ENCODE peak calls at places on chromosomes 16 and 17, in six cellular contexts. D is A549, B is uterus, P is ovary, O is HCT116, C is suprapubic skin. E is an unnamed sample.

GRCh38 chr17:57109393-57110151 is 24.5 kb downstream of the AKAP1 start:
- DNase-seq in D (no peak), B (no peak), P (peak; percentile 52), O (no peak), C (no peak), E (no peak)

GRCh38 chr17:39094607-39095308 is 56.7 kb downstream of the PLXDC1 start:
- DNase-seq in D (no peak), B (no peak), P (no peak), O (no peak), C (no peak), E (no peak)

GRCh38 chr16:49599281-49599680 is 225.7 kb downstream of the C16orf78 start:
- DNase-seq in D (no peak), B (no peak), P (no peak), O (no peak), C (no peak), E (no peak)

GRCh38 chr17:73205326-73205980 is 12.6 kb downstream of the COG1 start:
- DNase-seq in D (no peak), B (no peak), P (no peak), O (no peak), C (no peak), E (no peak)

GRCh38 chr16:65249768-65250167 is 127.9 kb upstream of the CDH11 start:
- DNase-seq in D (no peak), B (peak; percentile 69), P (peak; percentile 85), O (no peak), C (peak; percentile 64), E (peak; percentile 91)

GRCh38 chr16:20942271-20942670 is 41.7 kb downstream of the LYRM1 start:
- DNase-seq in D (no peak), B (no peak), P (no peak), O (no peak), C (no peak), E (no peak)

GRCh38 chr16:75207831-75208230 is 870 bp upstream of the CTRB2 start:
- DNase-seq in D (no peak), B (no peak), P (no peak), O (no peak), C (no peak), E (no peak)

GRCh38 chr17:62189377-62189776 is 124.3 kb upstream of the MED13 start:
- DNase-seq in D (no peak), B (no peak), P (no peak), O (no peak), C (no peak), E (no peak)

GRCh38 chr17:57946798-57947358 is 8.3 kb downstream of the CUEDC1 start:
- DNase-seq in D (peak; percentile 83), B (peak; percentile 58), P (peak; percentile 54), O (no peak), C (no peak), E (no peak)

GRCh38 chr17:77778636-77779524 is 179.6 kb upstream of the TNRC6C start:
- DNase-seq in D (no peak), B (peak; percentile 44), P (peak; percentile 44), O (no peak), C (no peak), E (no peak)

GRCh38 chr17:34797724-34798123 is 163.5 kb downstream of the CCT6B start:
- DNase-seq in D (peak; percentile 31), B (no peak), P (no peak), O (no peak), C (no peak), E (no peak)

GRCh38 chr16:2372684-2373083 is 32.2 kb upstream of the ABCA3 start:
- DNase-seq in D (no peak), B (no peak), P (no peak), O (no peak), C (no peak), E (no peak)

GRCh38 chr17:39591958-39592954 is 15.5 kb downstream of the NEUROD2 start:
- DNase-seq in D (no peak), B (no peak), P (no peak), O (peak; percentile 13), C (no peak), E (no peak)

GRCh38 chr17:39845052-39845976 is 18.8 kb downstream of the IKZF3 start:
- DNase-seq in D (no peak), B (no peak), P (no peak), O (no peak), C (no peak), E (no peak)

GRCh38 chr17:58043221-58044181 is 36.5 kb upstream of the SRSF1 start:
- DNase-seq in D (no peak), B (no peak), P (no peak), O (no peak), C (no peak), E (no peak)

DNA sequence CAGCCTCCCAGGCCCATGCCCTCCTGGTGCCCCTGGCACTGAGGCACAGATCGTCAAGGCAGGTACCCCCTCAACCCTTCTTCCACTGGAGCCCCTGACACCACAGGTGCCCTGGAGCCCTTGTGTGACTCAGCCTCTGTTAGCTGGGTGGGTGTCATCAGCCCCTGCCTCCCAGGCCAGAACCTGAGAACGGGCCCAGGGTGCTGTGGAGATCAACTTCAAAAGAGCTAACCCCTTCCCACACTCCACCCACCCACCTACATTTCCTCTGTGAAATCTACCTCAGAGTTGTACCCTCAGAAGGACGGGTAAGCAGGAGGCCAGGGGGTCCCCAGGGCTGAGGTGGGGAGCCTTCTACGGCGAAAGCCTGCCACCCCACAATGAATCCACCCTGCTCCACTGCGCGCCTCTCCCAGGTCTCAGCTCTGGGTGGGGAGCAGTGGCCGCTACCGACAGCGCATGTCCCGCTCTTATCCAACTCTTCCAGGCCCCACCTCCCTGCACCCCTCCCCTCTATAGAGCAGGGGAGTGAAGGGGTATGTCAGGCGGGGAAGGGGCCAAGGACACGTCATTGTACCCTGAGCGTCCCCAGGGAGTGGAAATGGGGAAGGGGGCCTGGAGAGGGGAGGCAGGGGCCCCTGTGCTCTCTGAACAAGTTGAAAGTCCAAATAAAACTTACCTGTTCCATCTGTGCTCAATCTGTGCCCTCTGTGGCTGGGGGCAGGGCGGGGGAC is 17.6 kb downstream of the TBKBP1 start:
- DNase-seq in D (no peak), B (no peak), P (no peak), O (no peak), C (no peak), E (no peak)
- H3K4me1 ChIP-seq in D (no peaks in the 10 kb centered on the region), B (no peaks in the 10 kb centered on the region), P (no peaks in the 10 kb centered on the region), O (peaks cover 4% of the 10 kb centered on the region), C (peaks cover 9% of the 10 kb centered on the region), E (peaks cover 24% of the 10 kb centered on the region)

GRCh38 chr17:7179317-7180254 is at the start of gene ASGR1:
- DNase-seq in D (no peak), B (no peak), P (no peak), O (no peak), C (no peak), E (no peak)
- TF ChIP-seq POLR2A in D (no peak), B (no peak), P (no peak), O (no peak), C (no peak), E (no peak)

DNA sequence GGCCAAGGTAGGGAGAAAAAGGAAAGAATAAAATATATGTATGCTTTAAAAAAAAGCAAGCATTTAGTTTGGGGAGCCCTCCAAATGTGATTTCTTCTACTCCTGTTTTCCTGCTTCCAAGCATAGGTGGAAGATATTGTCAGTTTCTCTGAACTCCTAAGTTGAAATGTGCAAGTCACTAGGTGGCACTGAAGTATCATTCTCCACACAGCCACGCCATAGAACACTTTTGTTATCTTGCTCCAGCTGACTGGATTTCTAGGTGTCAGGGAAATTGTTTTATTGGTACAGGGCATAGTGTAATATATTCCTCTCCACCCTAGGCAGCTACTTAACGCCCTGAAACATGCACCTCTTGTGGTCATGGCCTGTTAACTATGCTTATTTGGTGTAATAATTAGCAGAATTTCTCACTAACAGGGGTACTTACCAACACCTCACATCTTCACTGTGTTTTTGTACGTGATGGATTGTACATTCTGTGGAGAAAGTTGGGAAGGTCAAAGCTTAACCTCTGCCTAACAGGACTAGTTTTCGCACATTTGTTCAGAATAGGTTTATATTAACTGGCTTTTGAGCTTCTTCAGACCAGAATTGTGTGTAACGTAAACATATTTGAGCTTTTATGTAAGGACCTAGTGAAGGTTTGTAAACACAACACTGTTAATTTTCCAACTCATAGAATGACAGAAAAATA is 69.3 kb downstream of the FTO start:
- DNase-seq in D (peak; percentile 51), B (no peak), P (no peak), O (no peak), C (no peak), E (no peak)
- H3K4me1 ChIP-seq in D (peaks cover 79% of the 10 kb centered on the region), B (no peaks in the 10 kb centered on the region), P (peaks cover 7% of the 10 kb centered on the region), O (peaks cover 32% of the 10 kb centered on the region), C (peaks cover 83% of the 10 kb centered on the region), E (peaks cover 85% of the 10 kb centered on the region)

DNA sequence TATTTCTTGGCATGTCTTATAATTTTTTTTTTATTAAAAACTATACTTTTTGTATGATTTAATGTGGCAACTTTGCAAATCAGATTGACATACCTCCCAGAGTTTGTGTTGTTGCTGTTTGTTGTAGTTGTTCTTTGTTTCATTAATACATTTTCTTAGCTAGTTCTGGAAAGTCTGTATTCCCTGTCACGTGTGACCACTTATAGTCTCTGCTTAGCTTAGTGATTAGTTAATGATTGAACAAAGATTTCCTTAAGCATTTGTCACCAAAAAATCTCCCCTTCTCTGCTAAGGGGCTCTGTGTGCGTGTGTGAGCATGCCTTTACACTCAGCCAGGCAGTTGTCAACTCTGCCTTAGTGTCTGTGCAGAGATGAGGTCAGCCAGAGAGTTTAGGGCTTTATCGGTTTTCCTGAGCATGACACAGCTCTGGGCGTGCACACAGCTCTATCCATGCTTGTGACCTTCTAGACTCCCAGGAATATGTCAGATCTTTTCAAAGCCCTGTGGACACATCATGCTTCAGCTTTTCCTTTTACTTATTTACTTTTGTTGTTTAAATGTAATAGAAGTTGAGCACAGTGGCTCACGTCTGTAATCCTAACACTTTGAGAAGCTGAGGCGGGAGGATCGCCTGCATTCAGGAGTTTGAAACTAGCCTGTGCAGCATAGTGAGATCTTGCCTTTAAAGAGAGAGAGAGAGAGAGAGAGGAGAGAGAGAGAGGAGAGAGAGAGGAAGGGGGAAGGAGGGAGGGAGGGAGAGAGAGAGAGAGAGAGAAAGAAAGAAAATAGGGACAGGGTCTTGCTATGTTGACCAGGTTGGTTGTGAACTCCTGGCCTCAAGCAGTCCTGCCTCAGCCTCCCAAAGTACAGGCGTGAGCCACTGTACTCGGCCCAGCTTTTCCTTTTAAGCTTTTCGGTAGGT is 21.9 kb downstream of the DNAI2 start:
- DNase-seq in D (no peak), B (no peak), P (no peak), O (no peak), C (no peak), E (no peak)
- TF ChIP-seq POLR2A in D (no peak), B (no peak), P (no peak), O (no peak), C (no peak), E (no peak)

DNA sequence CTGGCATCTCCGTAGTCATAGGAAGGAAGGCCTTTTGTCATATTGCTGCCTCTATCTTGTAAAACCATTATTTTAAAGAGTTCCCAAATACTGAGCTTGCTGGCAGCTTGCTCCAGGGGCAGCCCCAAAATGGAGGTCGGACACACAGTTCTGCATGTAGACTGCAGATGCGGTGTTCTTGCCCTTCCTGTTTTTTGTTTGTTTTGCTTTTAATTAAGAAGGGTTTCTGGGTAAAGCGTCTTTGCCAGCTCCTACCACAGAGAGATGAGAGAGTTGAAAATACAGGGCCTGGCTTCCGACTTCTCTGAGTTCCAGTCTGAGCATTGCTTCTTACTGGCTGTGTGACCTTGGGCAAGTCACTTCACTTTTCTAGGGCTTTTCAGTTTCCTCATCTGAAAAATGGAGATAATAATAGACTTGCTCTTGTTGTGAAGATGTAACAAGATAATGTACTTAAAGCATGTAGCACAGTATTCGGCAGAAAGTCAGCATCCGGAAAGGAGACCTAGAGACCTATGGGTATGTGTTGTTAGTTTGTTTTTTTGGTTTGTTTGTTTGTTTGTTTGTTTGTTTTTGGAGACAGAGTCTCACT is 67.8 kb upstream of the GSE1 start:
- DNase-seq in D (no peak), B (no peak), P (no peak), O (no peak), C (no peak), E (no peak)
- H3K4me1 ChIP-seq in D (no peaks in the 10 kb centered on the region), B (no peaks in the 10 kb centered on the region), P (peaks cover 11% of the 10 kb centered on the region), O (peaks cover 9% of the 10 kb centered on the region), C (peaks cover 16% of the 10 kb centered on the region), E (peaks cover 9% of the 10 kb centered on the region)